ENCODE peak calls at places on chromosomes 5 and 9, in four cellular contexts. Q, R, U and Y are unnamed samples.
A peak's percentile ranks its signal among the peaks of the same experiment; 100 is the strongest.

GRCh38 chr9:87193925-87194380 is 246.6 kb upstream of the GAS1 start:
- DNase-seq in Q (no peak), R (no peak), U (no peak), Y (no peak)

GRCh38 chr5:65262094-65262493 is 219.6 kb downstream of the ADAMTS6 start:
- DNase-seq in Q (no peak), R (no peak), U (no peak), Y (no peak)

GRCh38 chr5:150175536-150175935 is 9.0 kb downstream of the CDX1 start:
- DNase-seq in Q (peak; percentile 77), R (peak; percentile 26), U (no peak), Y (no peak)

GRCh38 chr9:122180633-122181032 is 20.9 kb downstream of the MORN5 start:
- DNase-seq in Q (peak; percentile 58), R (no peak), U (no peak), Y (no peak)

GRCh38 chr9:87567047-87567446 is 69.4 kb downstream of the DAPK1 start:
- DNase-seq in Q (no peak), R (no peak), U (no peak), Y (no peak)

GRCh38 chr5:89302102-89302891 is 419.3 kb upstream of the MEF2C start:
- DNase-seq in Q (no peak), R (no peak), U (no peak), Y (no peak)

GRCh38 chr5:132001647-132002561 is 9.6 kb downstream of the ACSL6 start:
- DNase-seq in Q (no peak), R (no peak), U (no peak), Y (no peak)

GRCh38 chr9:137696526-137696925 is 77.7 kb downstream of the EHMT1 start:
- DNase-seq in Q (no peak), R (no peak), U (no peak), Y (no peak)

GRCh38 chr9:124696101-124696500 is 75.0 kb downstream of the NR6A1 start:
- DNase-seq in Q (no peak), R (no peak), U (no peak), Y (no peak)

GRCh38 chr9:131817627-131818026 is 77.8 kb upstream of the RAPGEF1 start:
- DNase-seq in Q (no peak), R (no peak), U (no peak), Y (no peak)

GRCh38 chr5:35015063-35015462 is 32.7 kb downstream of the AGXT2 start:
- DNase-seq in Q (no peak), R (no peak), U (no peak), Y (no peak)

GRCh38 chr5:141492168-141492885 is 3.4 kb downstream of the PCDHGC5 start:
- DNase-seq in Q (no peak), R (no peak), U (no peak), Y (no peak)

GRCh38 chr5:72602696-72603685 is 95.8 kb upstream of the ZNF366 start:
- DNase-seq in Q (no peak), R (no peak), U (no peak), Y (no peak)

GRCh38 chr5:66113160-66113559 is 30.9 kb upstream of the SREK1 start:
- DNase-seq in Q (no peak), R (no peak), U (no peak), Y (no peak)

GRCh38 chr9:32677931-32678330 is 42.5 kb upstream of the TAF1L start:
- DNase-seq in Q (no peak), R (no peak), U (no peak), Y (no peak)

GRCh38 chr5:32526815-32527214 is 58.5 kb upstream of the SUB1 start:
- DNase-seq in Q (no peak), R (no peak), U (no peak), Y (no peak)

GRCh38 chr5:32536246-32536645 is 49.1 kb upstream of the SUB1 start:
- DNase-seq in Q (no peak), R (no peak), U (no peak), Y (no peak)

GRCh38 chr5:32534056-32534455 is 51.3 kb upstream of the SUB1 start:
- DNase-seq in Q (no peak), R (no peak), U (no peak), Y (no peak)

GRCh38 chr5:32531885-32532520 is 53.4 kb upstream of the SUB1 start:
- DNase-seq in Q (no peak), R (peak; percentile 9), U (peak; percentile 60), Y (no peak)
- TF ChIP-seq SPI1 in Q (no peak), R (no peak), U (no peak), Y (no peak)

GRCh38 chr5:16856531-16856930 is 79.6 kb downstream of the MYO10 start:
- DNase-seq in Q (no peak), R (peak; percentile 11), U (no peak), Y (no peak)
- TF ChIP-seq SPI1 in Q (no peak), R (no peak), U (no peak), Y (no peak)

DNA sequence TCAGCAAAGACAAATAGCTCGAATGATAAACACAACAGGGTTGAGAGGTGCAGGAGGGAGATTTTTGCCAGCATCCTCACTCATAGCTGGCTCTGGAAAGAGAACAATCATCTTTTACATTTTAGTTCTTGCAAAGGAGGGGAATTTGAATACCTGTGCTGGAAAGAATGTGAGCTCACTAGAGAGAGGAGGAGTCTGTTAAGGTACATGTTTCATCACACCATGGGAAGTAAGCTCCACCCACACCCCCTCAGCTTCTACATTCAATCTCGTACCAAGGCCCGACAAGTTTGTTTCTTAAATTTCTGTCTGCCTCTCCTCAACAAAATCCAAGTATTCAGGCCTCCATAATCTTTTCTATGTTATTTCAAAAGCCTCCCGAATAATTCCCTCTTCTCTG is 254.6 kb downstream of the BRINP1 start:
- DNase-seq in Q (no peak), R (no peak), U (no peak), Y (no peak)
- TF ChIP-seq SPI1 in Q (no peak), R (no peak), U (no peak), Y (no peak)

GRCh38 chr9:86077286-86077685 is 22.1 kb downstream of the GOLM1 start:
- DNase-seq in Q (no peak), R (no peak), U (no peak), Y (no peak)

GRCh38 chr9:86078731-86079130 is 20.6 kb downstream of the GOLM1 start:
- DNase-seq in Q (no peak), R (no peak), U (no peak), Y (no peak)

GRCh38 chr9:86079421-86080111 is 19.8 kb downstream of the GOLM1 start:
- DNase-seq in Q (no peak), R (no peak), U (no peak), Y (no peak)

GRCh38 chr9:86082870-86083269 is 16.5 kb downstream of the GOLM1 start:
- DNase-seq in Q (no peak), R (no peak), U (no peak), Y (no peak)

GRCh38 chr9:86080112-86080579 is 19.2 kb downstream of the GOLM1 start:
- DNase-seq in Q (no peak), R (no peak), U (no peak), Y (no peak)
- TF ChIP-seq SPI1 in Q (no peak), R (no peak), U (no peak), Y (no peak)